ENCODE peak calls at places on chromosome 9, in six cellular contexts. X, J, E, R, G and H are unnamed samples.

GRCh38 chr9:70293214-70293613 is 34.4 kb downstream of the SMC5 start:
- ATAC-seq in R (no peak), E (no peak), G (no peak), X (no peak), J (no peak), H (no peak)

GRCh38 chr9:2502760-2503159 is 118.8 kb upstream of the VLDLR start:
- ATAC-seq in E (no peak), G (no peak), R (no peak), X (no peak), J (no peak), H (no peak)

GRCh38 chr9:20009606-20010005 is 220.8 kb upstream of the SLC24A2 start:
- ATAC-seq in E (no peak), R (no peak), X (no peak), G (peak; percentile 30), J (no peak), H (no peak)

GRCh38 chr9:86557063-86557766 is 203.0 kb upstream of the TUT7 start:
- ATAC-seq in R (no peak), X (no peak), G (no peak), J (no peak), E (no peak), H (peak; percentile 88)

GRCh38 chr9:117400131-117400530 is 14.7 kb downstream of the ASTN2 start:
- ATAC-seq in R (no peak), E (no peak), G (no peak), X (no peak), J (no peak), H (no peak)

GRCh38 chr9:114889802-114890224 is 40.6 kb downstream of the TNFSF8 start:
- ATAC-seq in G (peak; percentile 66), J (peak; percentile 21), E (no peak), X (no peak), R (no peak), H (peak; percentile 43)

GRCh38 chr9:129664664-129665007 is 811 bp upstream of the PRRX2 start:
- ATAC-seq in R (no peak), E (no peak), G (no peak), J (no peak), X (no peak), H (no peak)

GRCh38 chr9:75210215-75210614 is 121.9 kb downstream of the OSTF1 start:
- ATAC-seq in J (no peak), R (no peak), G (no peak), E (no peak), X (no peak), H (no peak)

GRCh38 chr9:98411981-98412561 is 156.6 kb upstream of the TBC1D2 start:
- ATAC-seq in G (no peak), X (no peak), J (no peak), R (peak; percentile 10), E (no peak), H (no peak)

GRCh38 chr9:82991684-82992083 is 71.3 kb downstream of the RASEF start:
- ATAC-seq in J (no peak), X (peak; percentile 94), E (no peak), R (no peak), G (no peak), H (no peak)

GRCh38 chr9:117084221-117084620 is 330.6 kb downstream of the ASTN2 start:
- ATAC-seq in J (no peak), E (peak; percentile 55), G (no peak), R (no peak), X (no peak), H (no peak)

GRCh38 chr9:131839281-131840084 is 99.6 kb upstream of the RAPGEF1 start:
- ATAC-seq in E (no peak), X (no peak), J (no peak), R (peak; percentile 18), G (no peak), H (no peak)

GRCh38 chr9:6049798-6050197 is 34.4 kb upstream of the RANBP6 start:
- ATAC-seq in E (peak; percentile 84), X (peak; percentile 40), J (peak; percentile 46), G (no peak), R (peak; percentile 77), H (no peak)

GRCh38 chr9:74773886-74774479 is 113.7 kb downstream of the TRPM6 start:
- ATAC-seq in G (peak; percentile 74), R (peak; percentile 76), E (peak; percentile 72), X (peak; percentile 70), J (peak; percentile 66), H (no peak)

GRCh38 chr9:72599874-72600534 is 78.6 kb downstream of the TMC1 start:
- ATAC-seq in G (peak; percentile 49), E (peak; percentile 27), X (no peak), J (peak; percentile 52), R (no peak), H (no peak)

DNA sequence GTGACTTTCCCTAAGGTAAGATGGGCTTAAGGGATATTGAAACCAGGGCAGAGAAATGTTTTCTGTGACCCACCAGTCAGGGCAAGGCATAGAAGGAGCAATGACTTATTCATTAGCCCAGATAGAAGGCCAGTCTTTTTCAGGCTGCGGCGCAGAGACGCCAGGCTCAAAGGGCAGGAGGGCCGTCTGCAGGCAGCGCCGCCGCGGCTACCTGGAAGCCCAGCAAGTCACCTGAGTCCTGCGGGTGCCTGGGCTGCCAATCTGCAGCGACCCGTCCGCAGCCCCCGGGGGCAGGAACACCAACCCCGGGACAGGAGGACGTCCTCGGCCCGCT is 322 bp upstream of the SH3GL2 start:
- ATAC-seq in G (no peak), J (peak; percentile 47), X (peak; percentile 51), R (no peak), E (no peak), H (no peak)
- H3K4me3 ChIP-seq in G (no peak overlapping the region), J (peak overlapping the region; percentile 55), X (no peak overlapping the region), R (no peak overlapping the region), E (no peak overlapping the region), H (peak overlapping the region; percentile 79)

GRCh38 chr9:137085918-137086530 is 761 bp upstream of the MAN1B1 start:
- ATAC-seq in X (peak; percentile 51), J (peak; percentile 30), E (peak; percentile 3), G (peak; percentile 1), R (peak; percentile 35), H (peak; percentile 15)

GRCh38 chr9:137089232-137089947 is 2.6 kb downstream of the MAN1B1 start:
- ATAC-seq in G (no peak), E (no peak), X (no peak), R (no peak), J (no peak), H (no peak)

GRCh38 chr9:137086531-137087408 is at the start of gene MAN1B1:
- ATAC-seq in G (peak; percentile 97), X (peak; percentile 87), E (peak; percentile 83), R (peak; percentile 89), J (peak; percentile 89), H (peak; percentile 95)

GRCh38 chr9:137088121-137088520 is 1.3 kb downstream of the MAN1B1 start:
- ATAC-seq in J (no peak), G (no peak), E (no peak), X (no peak), R (no peak), H (no peak)

GRCh38 chr9:137087409-137087925 is 682 bp downstream of the MAN1B1 start:
- ATAC-seq in G (no peak), E (peak; percentile 3), R (peak; percentile 16), X (no peak), J (no peak), H (no peak)
- H3K27ac ChIP-seq in G (peak overlapping the region; percentile 92), E (peak overlapping the region; percentile 80), R (peak overlapping the region; percentile 81), X (peak overlapping the region; percentile 67), J (peak overlapping the region; percentile 89), H (peak overlapping the region; percentile 99)

GRCh38 chr9:135945969-135946368 is 15.2 kb downstream of the UBAC1 start:
- ATAC-seq in E (no peak), R (no peak), G (no peak), J (no peak), X (no peak), H (no peak)

GRCh38 chr9:135947582-135947981 is 13.6 kb downstream of the UBAC1 start:
- ATAC-seq in E (no peak), R (no peak), X (no peak), J (no peak), G (no peak), H (no peak)

GRCh38 chr9:135941288-135941995 is 19.7 kb downstream of the UBAC1 start:
- ATAC-seq in X (no peak), R (no peak), E (no peak), J (no peak), G (no peak), H (no peak)

GRCh38 chr9:135946392-135946994 is 14.7 kb downstream of the UBAC1 start:
- ATAC-seq in J (no peak), R (no peak), X (no peak), E (no peak), G (no peak), H (no peak)

DNA sequence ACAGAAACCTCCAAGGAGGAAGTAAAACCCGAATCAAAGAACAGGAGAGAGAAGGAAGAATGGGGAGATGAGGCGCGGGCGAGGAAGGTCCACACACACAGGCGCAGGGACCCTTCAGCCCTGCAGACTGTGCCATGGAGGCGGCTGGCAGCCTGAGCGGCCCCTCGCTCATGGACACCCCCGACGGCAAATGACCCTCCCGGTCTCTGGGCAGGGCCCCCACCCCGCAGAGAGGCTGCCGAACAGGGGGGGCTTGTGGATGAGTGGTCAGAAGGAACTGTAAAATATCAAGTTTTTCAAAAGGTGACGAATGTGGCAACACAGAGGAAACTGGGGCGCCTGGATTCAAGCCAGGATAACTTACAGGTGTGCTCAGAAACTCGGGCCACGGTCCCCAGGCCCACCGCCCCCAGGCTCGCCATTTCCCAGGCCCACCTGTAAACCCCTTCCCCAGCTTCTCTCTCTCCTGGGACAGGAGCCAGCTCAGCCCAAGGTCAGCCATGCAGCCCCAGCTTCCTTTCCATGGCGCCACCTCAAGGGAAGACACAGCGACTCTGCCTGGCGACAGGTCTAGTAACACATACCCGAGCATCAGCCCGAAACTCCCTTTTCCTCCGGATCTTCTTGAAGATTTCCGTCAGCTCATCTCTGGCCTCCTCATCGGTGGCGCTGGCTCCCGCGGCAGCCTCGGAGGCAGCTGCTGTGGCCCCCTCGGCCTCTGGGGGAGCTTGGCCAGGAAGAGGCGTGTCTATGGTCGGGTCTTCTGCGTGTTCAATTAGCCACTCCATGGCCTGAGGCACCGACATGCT is 16.5 kb downstream of the UBAC1 start:
- ATAC-seq in X (no peak), R (no peak), G (no peak), J (no peak), E (no peak), H (no peak)
- TF ChIP-seq EP300 in X (no peak), R (no peak), G (no peak), J (no peak), E (no peak), H (no peak)

GRCh38 chr9:91711755-91712591 is 238.1 kb downstream of the ROR2 start:
- ATAC-seq in E (peak; percentile 96), R (peak; percentile 26), G (no peak), J (no peak), X (no peak), H (no peak)
- H3K4me3 ChIP-seq in E (peak overlapping the region; percentile 31), R (no peak overlapping the region), G (no peak overlapping the region), J (no peak overlapping the region), X (no peak overlapping the region), H (no peak overlapping the region)